ENCODE peak calls at places on chromosomes 16 and 17, in seven cellular contexts. E is A549, Y is SK-N-SH, M is K562, G is HepG2, T is GM12878, V is H1. L is an unnamed sample.

GRCh38 chr16:22898131-22898530 is 84.2 kb downstream of the HS3ST2 start:
- DNase-seq in M (no peak), G (no peak), Y (no peak), E (no peak), T (no peak), V (no peak), L (no peak)

GRCh38 chr16:84839054-84839453 is 19.3 kb downstream of the CRISPLD2 start:
- DNase-seq in Y (peak), T (no peak), E (no peak), G (no peak), M (no peak), V (no peak), L (peak)

GRCh38 chr16:9345046-9345445 is 253.6 kb downstream of the HAPSTR1 start:
- DNase-seq in T (no peak), G (no peak), Y (no peak), M (no peak), V (no peak), E (no peak), L (no peak)

GRCh38 chr16:24007934-24008333 is 172.2 kb downstream of the PRKCB start:
- DNase-seq in M (no peak), E (no peak), G (no peak), Y (no peak), T (no peak), V (no peak), L (no peak)

GRCh38 chr16:71637398-71637797 is 11.4 kb downstream of the MARVELD3 start:
- DNase-seq in E (no peak), Y (no peak), G (no peak), M (no peak), T (no peak), V (no peak), L (peak)

GRCh38 chr17:56597495-56597990 is 4.0 kb downstream of the NOG start:
- DNase-seq in T (no peak), M (no peak), G (no peak), Y (peak), E (no peak), V (no peak), L (peak)

GRCh38 chr17:73855933-73856332 is 211.7 kb upstream of the SDK2 start:
- DNase-seq in T (no peak), Y (no peak), M (no peak), V (no peak), E (no peak), G (no peak), L (no peak)

GRCh38 chr16:81315271-81316175 is 761 bp downstream of the GAN start:
- DNase-seq in T (no peak), V (no peak), Y (peak), G (peak), E (peak), M (peak), L (peak)

GRCh38 chr17:82236142-82236971 is 7.5 kb downstream of the SLC16A3 start:
- DNase-seq in T (no peak), Y (peak), E (peak), V (no peak), G (peak), M (peak), L (peak)

GRCh38 chr17:82237083-82237745 is 8.4 kb downstream of the SLC16A3 start:
- DNase-seq in Y (no peak), T (no peak), M (no peak), G (no peak), E (no peak), V (no peak), L (no peak)

GRCh38 chr17:82234211-82235055 is 5.6 kb downstream of the SLC16A3 start:
- DNase-seq in Y (no peak), E (no peak), M (no peak), T (no peak), V (no peak), G (no peak), L (no peak)

GRCh38 chr17:82235775-82236141 is 6.9 kb downstream of the SLC16A3 start:
- DNase-seq in G (no peak), V (no peak), T (no peak), M (no peak), E (no peak), Y (no peak), L (no peak)

DNA sequence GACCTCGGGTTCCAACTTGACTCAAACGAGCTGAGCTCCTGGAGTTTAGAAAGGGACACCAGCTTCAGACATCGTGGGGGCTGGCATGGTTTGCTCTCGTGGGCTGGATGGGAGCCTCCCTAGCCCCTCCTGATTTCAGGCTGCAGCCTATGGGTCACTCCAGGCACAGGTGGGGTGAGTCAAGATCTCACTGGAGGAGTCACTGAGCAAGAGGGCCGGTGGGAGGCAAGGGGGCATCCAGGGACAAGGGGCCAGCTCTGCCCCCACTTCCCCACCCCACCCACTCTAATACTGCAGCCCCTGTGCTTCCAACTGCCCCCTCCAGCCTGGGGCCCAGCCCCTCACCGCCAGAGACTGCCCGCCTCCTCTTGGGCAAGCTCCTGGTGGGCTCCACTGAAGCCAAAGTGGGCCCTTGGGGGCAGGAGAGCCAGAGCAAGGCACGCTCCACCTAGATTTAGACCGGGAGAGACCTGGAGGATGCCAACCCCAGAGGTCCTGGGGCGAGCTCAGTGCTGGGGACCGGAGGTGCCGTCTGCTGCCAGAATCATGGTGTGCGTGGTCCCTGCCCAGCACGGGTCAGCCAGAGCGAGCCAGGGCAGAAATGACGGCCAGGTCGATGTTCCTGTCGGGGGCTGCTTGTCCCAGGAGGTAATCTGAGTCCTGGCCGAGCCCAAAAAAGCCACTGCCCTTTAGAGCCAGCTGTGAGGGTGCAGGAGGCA is 6.4 kb downstream of the SLC16A3 start:
- DNase-seq in V (no peak), M (no peak), G (no peak), T (no peak), Y (no peak), E (no peak), L (no peak)
- TF ChIP-seq RFX5 in V (no peak), M (no peak), G (no peak), T (no peak), Y (no peak), E (no peak), L (no peak)

GRCh38 chr16:74749291-74750055 is 25.1 kb downstream of the FA2H start:
- DNase-seq in E (no peak), T (no peak), Y (no peak), M (no peak), G (no peak), V (no peak), L (no peak)

GRCh38 chr16:74747716-74748041 is 26.9 kb downstream of the FA2H start:
- DNase-seq in E (no peak), Y (no peak), G (no peak), T (no peak), M (no peak), V (no peak), L (no peak)

GRCh38 chr16:74748710-74749073 is 25.9 kb downstream of the FA2H start:
- DNase-seq in Y (no peak), E (no peak), T (no peak), V (no peak), G (no peak), M (no peak), L (no peak)

GRCh38 chr16:74745926-74746325 is 28.7 kb downstream of the FA2H start:
- DNase-seq in T (no peak), E (no peak), V (no peak), G (no peak), M (no peak), Y (no peak), L (no peak)

DNA sequence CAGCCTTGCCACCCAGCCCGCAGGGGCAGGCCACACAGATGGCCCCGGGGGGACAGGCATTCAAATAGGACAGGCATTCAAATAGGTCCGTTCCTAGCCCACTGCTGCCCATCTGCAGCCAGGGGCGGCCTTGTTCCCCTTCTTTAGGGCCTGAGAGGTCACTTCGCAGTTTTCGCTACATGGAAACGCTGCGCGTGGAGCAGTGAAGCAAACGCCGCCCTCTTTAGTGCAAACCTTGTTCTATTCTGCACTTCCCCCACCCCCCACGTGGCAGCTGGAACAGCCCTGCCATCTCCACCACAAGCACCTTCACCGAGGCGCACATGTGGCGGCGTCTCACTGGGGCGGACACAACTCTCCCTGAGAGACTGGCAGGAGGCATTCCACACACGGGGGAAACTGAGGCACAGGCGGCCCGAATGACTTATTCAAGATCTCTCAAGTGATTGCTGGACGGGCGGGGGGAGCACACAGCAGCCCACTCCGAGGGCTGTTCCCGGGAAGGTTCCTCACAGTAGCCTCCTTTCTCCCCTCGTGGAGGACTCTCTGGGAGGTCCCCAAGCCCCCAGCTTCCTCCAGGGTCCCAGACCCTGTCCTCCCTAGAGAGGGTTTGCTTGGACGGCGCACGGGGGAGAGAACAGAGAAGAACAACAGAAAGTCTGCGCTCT is 26.4 kb downstream of the FA2H start:
- DNase-seq in M (no peak), V (no peak), T (no peak), E (no peak), G (no peak), Y (no peak), L (no peak)
- H3K4me2 ChIP-seq in M (no peak), V (no peak), T (no peak), E (no peak), G (no peak), Y (no peak), L (no peak)

GRCh38 chr17:4641297-4642195 is at the start of gene ALOX15:
- DNase-seq in G (no peak), M (no peak), Y (no peak), E (peak), V (no peak), T (no peak), L (no peak)
- TF ChIP-seq RFX5 in G (no peak), M (no peak), Y (no peak), E (no peak), V (no peak), T (no peak), L (no peak)

GRCh38 chr17:44581868-44582267 is 24.6 kb downstream of the FZD2 start:
- DNase-seq in M (no peak), T (no peak), G (no peak), E (peak), Y (peak), V (no peak), L (no peak)
- H3K4me2 ChIP-seq in M (no peak), T (no peak), G (no peak), E (no peak), Y (no peak), V (no peak), L (no peak)

DNA sequence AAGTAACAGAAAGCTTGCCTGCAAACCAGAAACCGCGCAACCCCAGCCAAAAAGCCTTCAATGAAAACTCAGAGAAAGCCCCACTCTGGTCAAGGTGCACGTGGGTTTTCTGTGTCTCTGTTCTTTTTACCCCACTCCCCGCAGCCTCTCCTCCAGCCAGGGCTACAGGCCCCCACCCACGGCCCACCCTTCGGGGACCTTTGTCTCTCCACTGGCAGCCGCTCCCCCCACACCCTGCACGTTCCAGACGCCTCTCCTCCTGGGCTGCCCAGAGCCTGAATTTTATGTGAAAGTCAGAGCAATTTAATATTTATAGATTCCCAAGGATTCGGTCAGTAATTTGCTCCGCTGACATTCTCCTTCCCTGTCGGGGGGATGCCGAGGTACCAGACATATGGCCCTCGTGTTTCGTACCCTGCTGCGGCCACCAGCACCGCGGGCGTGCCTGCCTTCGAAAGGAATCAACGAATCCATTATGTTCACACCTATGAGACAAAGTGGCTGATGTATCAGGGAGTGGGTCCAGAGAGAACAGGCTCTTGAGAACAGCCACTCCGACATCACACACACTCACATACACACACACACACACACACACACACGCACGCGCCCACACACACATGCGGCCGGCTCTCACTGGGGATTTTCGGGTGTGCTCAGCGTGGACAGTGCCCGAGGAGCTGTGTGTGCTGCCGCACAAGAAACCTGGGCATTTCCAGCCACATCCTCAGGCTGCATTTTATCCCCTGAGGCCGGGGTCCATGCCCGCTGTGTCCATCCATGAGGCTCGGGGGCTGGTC is 24.4 kb downstream of the MRM3 start:
- DNase-seq in Y (no peak), V (no peak), E (no peak), T (no peak), M (no peak), G (no peak), L (no peak)
- TF ChIP-seq RFX5 in Y (no peak), V (no peak), E (no peak), T (no peak), M (no peak), G (no peak), L (no peak)

DNA sequence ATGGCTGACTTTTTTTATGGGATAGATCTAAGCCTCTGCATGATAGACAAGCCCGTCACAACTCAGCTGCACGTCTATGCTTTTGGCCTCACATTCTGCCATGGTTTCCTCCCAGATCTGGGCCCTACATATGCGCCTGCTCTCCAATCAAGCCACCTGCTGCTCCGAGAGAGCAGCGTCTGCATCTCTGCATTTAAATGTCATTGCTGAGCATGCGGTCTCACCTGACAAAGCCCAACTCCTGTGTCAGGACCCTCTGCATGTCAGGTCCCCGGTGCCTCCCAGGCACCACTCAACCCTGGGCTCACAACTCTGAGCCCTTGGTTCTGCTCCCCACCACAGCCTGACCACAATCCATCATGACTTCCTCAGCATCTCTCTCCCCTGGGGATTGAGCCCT is 45.4 kb upstream of the SREBF1 start:
- DNase-seq in T (no peak), V (no peak), M (no peak), G (no peak), E (no peak), Y (no peak), L (no peak)
- H3K4me2 ChIP-seq in T (no peak), V (no peak), M (no peak), G (no peak), E (no peak), Y (no peak), L (no peak)

GRCh38 chr16:69055003-69055402 is 50.5 kb upstream of the HAS3 start:
- DNase-seq in V (no peak), E (no peak), Y (no peak), T (no peak), M (no peak), G (no peak), L (peak)

DNA sequence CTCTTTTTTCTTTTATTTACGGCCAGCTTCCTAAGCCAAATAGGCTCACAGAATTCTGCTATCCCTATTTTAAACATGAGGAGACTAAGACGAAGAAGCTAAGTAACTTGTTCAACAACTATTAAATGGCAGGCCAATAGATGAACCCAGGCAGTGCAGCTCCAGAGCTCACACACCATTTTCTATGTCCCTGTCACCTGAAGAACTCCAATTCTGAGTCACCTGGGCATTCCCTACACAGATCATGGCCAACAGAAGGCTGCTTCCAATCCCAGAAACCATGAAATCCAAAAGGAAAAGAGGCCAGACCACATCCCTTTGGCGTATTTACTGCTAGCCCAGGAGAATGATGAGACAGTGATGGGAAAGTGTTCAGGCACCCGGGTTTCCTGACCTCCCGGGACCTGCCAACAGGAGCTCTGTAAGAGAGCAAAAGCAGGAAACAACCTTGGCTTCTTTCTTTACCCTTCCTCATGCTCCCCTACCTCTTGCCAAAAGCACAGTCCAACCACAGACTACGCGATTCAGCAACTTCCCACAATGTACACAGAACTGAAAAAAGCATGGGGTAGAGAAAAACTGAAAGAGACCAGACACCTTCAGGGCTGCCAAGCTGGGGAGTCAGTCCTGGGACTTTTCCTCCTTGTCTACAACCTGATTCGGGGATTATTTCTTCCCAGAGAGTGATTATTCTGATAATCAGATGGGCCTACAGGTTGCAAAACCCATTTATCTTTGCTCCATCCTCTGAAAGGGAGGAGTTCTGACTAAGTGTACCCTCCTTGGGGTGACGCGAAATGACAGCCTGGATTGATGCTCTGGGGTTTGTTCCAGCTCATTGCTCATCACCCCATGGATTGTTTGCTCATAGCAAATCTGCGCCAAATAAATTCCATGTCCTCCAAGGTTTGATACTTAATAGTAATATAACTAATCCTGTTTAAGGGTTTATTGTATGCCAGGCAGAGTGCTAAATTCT is 47.8 kb upstream of the HAS3 start:
- DNase-seq in T (peak), G (no peak), E (peak), Y (peak), V (no peak), M (no peak), L (peak)
- TF ChIP-seq RFX5 in T (no peak), G (no peak), E (no peak), Y (no peak), V (no peak), M (no peak), L (no peak)

GRCh38 chr17:42964161-42964932 is at the start of gene AARSD1:
- DNase-seq in M (peak), Y (peak), E (peak), V (peak), T (peak), G (peak), L (peak)

GRCh38 chr17:42971589-42971988 is 7.3 kb upstream of the AARSD1 start:
- DNase-seq in G (no peak), E (no peak), M (no peak), V (no peak), T (no peak), Y (no peak), L (no peak)

GRCh38 chr17:42967925-42968324 is 3.7 kb upstream of the AARSD1 start:
- DNase-seq in M (no peak), G (peak), T (no peak), E (no peak), Y (no peak), V (no peak), L (no peak)

GRCh38 chr17:42969006-42969581 is 4.8 kb upstream of the AARSD1 start:
- DNase-seq in M (peak), G (no peak), T (no peak), V (no peak), Y (no peak), E (no peak), L (peak)
- H3K4me2 ChIP-seq in M (no peak), G (no peak), T (no peak), V (no peak), Y (no peak), E (no peak), L (no peak)

GRCh38 chr17:79071161-79071560 is 3.5 kb upstream of the ENGASE start:
- DNase-seq in T (no peak), V (no peak), M (no peak), Y (no peak), E (no peak), G (no peak), L (no peak)

GRCh38 chr17:79065105-79065670 is 9.4 kb upstream of the ENGASE start:
- DNase-seq in M (peak), Y (no peak), G (peak), T (no peak), E (peak), V (no peak), L (peak)

GRCh38 chr17:79064026-79064425 is 10.6 kb upstream of the ENGASE start:
- DNase-seq in T (no peak), E (no peak), G (no peak), V (no peak), M (no peak), Y (no peak), L (no peak)

GRCh38 chr17:79070266-79070880 is 4.3 kb upstream of the ENGASE start:
- DNase-seq in V (no peak), T (no peak), M (no peak), G (no peak), Y (no peak), E (no peak), L (no peak)

DNA sequence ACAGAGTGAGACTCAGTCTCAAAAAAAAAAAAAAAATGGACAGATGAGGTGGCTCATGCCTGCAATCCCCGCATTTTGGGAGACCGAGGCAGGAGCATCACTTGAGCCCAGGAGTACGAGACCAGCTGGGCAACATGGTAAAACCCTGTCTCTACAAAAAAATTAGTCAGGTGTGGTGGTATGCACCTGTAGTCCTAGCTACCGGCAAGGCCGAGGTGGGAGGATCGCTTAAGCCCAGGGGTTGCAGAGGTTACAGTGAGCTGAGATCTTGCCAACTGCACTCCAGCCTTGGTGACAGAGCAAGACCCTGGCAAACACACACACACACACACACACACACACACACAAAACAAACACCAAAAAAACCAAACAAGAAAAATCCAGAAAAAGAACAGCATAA is 7.7 kb upstream of the ENGASE start:
- DNase-seq in M (no peak), V (no peak), G (no peak), Y (no peak), T (no peak), E (no peak), L (no peak)
- TF ChIP-seq RFX5 in M (no peak), V (no peak), G (no peak), Y (no peak), T (no peak), E (no peak), L (no peak)

GRCh38 chr16:11034481-11034931 is 90.1 kb downstream of the CLEC16A start:
- DNase-seq in G (no peak), V (no peak), Y (no peak), E (no peak), T (no peak), M (no peak), L (peak)
- H3K4me2 ChIP-seq in G (no peak), V (no peak), Y (no peak), E (no peak), T (no peak), M (no peak), L (no peak)